ENCODE peak calls at places on chromosome 17, in five cellular contexts. T is GM12878, Q is SK-N-SH, M is K562, A is HepG2. O is an unnamed sample.

GRCh38 chr17:50280801-50281441 is 6.7 kb downstream of the TMEM92 start:
- DNase-seq in T (no peak), Q (peak; percentile 55), M (no peak), A (no peak), O (peak; percentile 88)

GRCh38 chr17:27600471-27600870 is 30.5 kb upstream of the LGALS9 start:
- DNase-seq in T (no peak), Q (no peak), M (no peak), A (no peak), O (no peak)

GRCh38 chr17:81510798-81511549 is 1.6 kb downstream of the ACTG1 start:
- DNase-seq in T (no peak), Q (no peak), M (no peak), A (no peak), O (peak; percentile 46)

GRCh38 chr17:81429813-81430510 is 34.7 kb downstream of the BAHCC1 start:
- DNase-seq in T (no peak), Q (peak; percentile 92), M (peak; percentile 39), A (no peak), O (peak; percentile 47)

GRCh38 chr17:80996422-80997305 is 5.0 kb downstream of the CHMP6 start:
- DNase-seq in T (no peak), Q (peak; percentile 25), M (peak; percentile 10), A (no peak), O (no peak)

GRCh38 chr17:30831257-30831656 is 509 bp upstream of the ATAD5 start:
- DNase-seq in T (no peak), Q (peak; percentile 30), M (peak; percentile 22), A (no peak), O (no peak)

GRCh38 chr17:10628756-10629155 is 28.4 kb downstream of the MYH3 start:
- DNase-seq in T (no peak), Q (peak; percentile 39), M (peak; percentile 58), A (no peak), O (no peak)

GRCh38 chr17:80758793-80759673 is 214.4 kb downstream of the RPTOR start:
- DNase-seq in T (no peak), Q (no peak), M (no peak), A (peak; percentile 29), O (no peak)

GRCh38 chr17:7260601-7261376 is 1.5 kb downstream of the CLDN7 start:
- DNase-seq in T (no peak), Q (no peak), M (no peak), A (no peak), O (no peak)

GRCh38 chr17:61307905-61308886 is 91.4 kb upstream of the TBX2 start:
- DNase-seq in T (no peak), Q (no peak), M (no peak), A (no peak), O (no peak)

GRCh38 chr17:10613775-10614513 is 43.2 kb downstream of the MYH3 start:
- DNase-seq in T (no peak), Q (no peak), M (no peak), A (no peak), O (no peak)

GRCh38 chr17:35372846-35373531 is 432 bp downstream of the SLFN11 start:
- DNase-seq in T (no peak), Q (peak; percentile 11), M (peak; percentile 13), A (no peak), O (peak; percentile 53)

GRCh38 chr17:9342225-9342624 is 233.4 kb downstream of the STX8 start:
- DNase-seq in T (no peak), Q (no peak), M (no peak), A (no peak), O (no peak)

GRCh38 chr17:38605852-38606645 is at the start of gene SRCIN1:
- DNase-seq in T (no peak), Q (peak; percentile 92), M (peak; percentile 90), A (peak; percentile 57), O (peak; percentile 20)

GRCh38 chr17:76539631-76540271 is at the start of gene PRCD:
- DNase-seq in T (no peak), Q (peak; percentile 35), M (no peak), A (no peak), O (no peak)

GRCh38 chr17:43719578-43719977 is 39.0 kb downstream of the SOST start:
- DNase-seq in T (no peak), Q (no peak), M (no peak), A (no peak), O (no peak)

GRCh38 chr17:81260641-81261040 is 21.5 kb downstream of the NDUFAF8 start:
- DNase-seq in T (no peak), Q (no peak), M (no peak), A (no peak), O (no peak)

GRCh38 chr17:33986566-33986965 is 268.5 kb upstream of the CCL2 start:
- DNase-seq in T (no peak), Q (no peak), M (no peak), A (no peak), O (no peak)

GRCh38 chr17:7483238-7484066 is 714 bp upstream of the POLR2A start:
- DNase-seq in T (peak; percentile 54), Q (peak; percentile 88), M (peak; percentile 58), A (peak; percentile 89), O (peak; percentile 71)

GRCh38 chr17:67211742-67212141 is 33.3 kb downstream of the HELZ start:
- DNase-seq in T (no peak), Q (no peak), M (no peak), A (peak; percentile 9), O (peak; percentile 61)

GRCh38 chr17:17425591-17425990 is 51.2 kb upstream of the MED9 start:
- DNase-seq in T (no peak), Q (no peak), M (no peak), A (no peak), O (no peak)

GRCh38 chr17:47316316-47316715 is 7.4 kb upstream of the EFCAB13 start:
- DNase-seq in T (no peak), Q (no peak), M (no peak), A (peak; percentile 68), O (no peak)

GRCh38 chr17:34858941-34859562 is 102.2 kb downstream of the CCT6B start:
- DNase-seq in T (no peak), Q (no peak), M (no peak), A (no peak), O (no peak)

GRCh38 chr17:9074106-9074505 is 52.8 kb downstream of the NTN1 start:
- DNase-seq in T (no peak), Q (no peak), M (no peak), A (no peak), O (no peak)

GRCh38 chr17:65292430-65292829 is 155.3 kb downstream of the RGS9 start:
- DNase-seq in T (no peak), Q (no peak), M (no peak), A (no peak), O (no peak)

GRCh38 chr17:44212507-44213402 is 6.7 kb downstream of the UBTF start:
- DNase-seq in T (no peak), Q (no peak), M (peak; percentile 31), A (no peak), O (no peak)

GRCh38 chr17:44614862-44615261 is 41.4 kb upstream of the MEIOC start:
- DNase-seq in T (no peak), Q (no peak), M (no peak), A (no peak), O (no peak)

GRCh38 chr17:31571124-31571892 is 179.8 kb downstream of the RAB11FIP4 start:
- DNase-seq in T (no peak), Q (no peak), M (no peak), A (no peak), O (no peak)

GRCh38 chr17:79597040-79597439 is 13.8 kb downstream of the RBFOX3 start:
- DNase-seq in T (no peak), Q (no peak), M (no peak), A (no peak), O (no peak)
- H3K27me3 ChIP-seq in T (no peaks in the 10 kb centered on the region), Q (peaks cover 52% of the 10 kb centered on the region), M (peaks cover 6% of the 10 kb centered on the region), A (peaks cover 33% of the 10 kb centered on the region), O (peaks cover 3% of the 10 kb centered on the region)

DNA sequence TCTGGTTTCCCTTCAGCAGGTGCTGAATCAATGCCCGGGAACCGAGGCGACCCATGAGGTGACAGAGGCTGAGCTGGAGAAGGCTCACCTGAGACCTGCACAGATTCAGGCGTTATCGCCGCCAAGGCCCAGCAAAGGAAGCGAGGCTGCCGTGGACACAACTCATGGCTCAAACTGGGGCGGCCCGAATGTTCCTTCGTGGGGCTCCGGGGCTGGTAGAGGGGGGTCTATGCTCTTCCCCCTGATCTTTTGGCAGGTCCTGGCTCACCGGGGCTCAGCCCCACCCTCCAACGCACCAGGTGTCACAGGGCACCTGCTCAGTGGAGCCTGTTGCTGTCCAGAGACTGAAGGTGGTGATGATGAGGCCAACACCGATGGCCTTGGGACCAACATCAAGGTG is 16.0 kb upstream of the ENPP7 start:
- DNase-seq in T (no peak), Q (no peak), M (no peak), A (no peak), O (no peak)
- TF ChIP-seq REST in T (no peak), Q (no peak), M (no peak), A (no peak), O (no peak)

GRCh38 chr17:36469733-36470132 is 16.7 kb upstream of the ZNHIT3 start:
- DNase-seq in T (no peak), Q (no peak), M (no peak), A (no peak), O (no peak)

GRCh38 chr17:36464765-36465088 is 21.8 kb upstream of the ZNHIT3 start:
- DNase-seq in T (no peak), Q (no peak), M (no peak), A (no peak), O (no peak)

GRCh38 chr17:36470499-36470898 is 16.0 kb upstream of the ZNHIT3 start:
- DNase-seq in T (no peak), Q (no peak), M (no peak), A (no peak), O (no peak)

GRCh38 chr17:36463916-36464764 is 22.3 kb upstream of the ZNHIT3 start:
- DNase-seq in T (no peak), Q (no peak), M (peak; percentile 95), A (peak; percentile 45), O (peak; percentile 47)

DNA sequence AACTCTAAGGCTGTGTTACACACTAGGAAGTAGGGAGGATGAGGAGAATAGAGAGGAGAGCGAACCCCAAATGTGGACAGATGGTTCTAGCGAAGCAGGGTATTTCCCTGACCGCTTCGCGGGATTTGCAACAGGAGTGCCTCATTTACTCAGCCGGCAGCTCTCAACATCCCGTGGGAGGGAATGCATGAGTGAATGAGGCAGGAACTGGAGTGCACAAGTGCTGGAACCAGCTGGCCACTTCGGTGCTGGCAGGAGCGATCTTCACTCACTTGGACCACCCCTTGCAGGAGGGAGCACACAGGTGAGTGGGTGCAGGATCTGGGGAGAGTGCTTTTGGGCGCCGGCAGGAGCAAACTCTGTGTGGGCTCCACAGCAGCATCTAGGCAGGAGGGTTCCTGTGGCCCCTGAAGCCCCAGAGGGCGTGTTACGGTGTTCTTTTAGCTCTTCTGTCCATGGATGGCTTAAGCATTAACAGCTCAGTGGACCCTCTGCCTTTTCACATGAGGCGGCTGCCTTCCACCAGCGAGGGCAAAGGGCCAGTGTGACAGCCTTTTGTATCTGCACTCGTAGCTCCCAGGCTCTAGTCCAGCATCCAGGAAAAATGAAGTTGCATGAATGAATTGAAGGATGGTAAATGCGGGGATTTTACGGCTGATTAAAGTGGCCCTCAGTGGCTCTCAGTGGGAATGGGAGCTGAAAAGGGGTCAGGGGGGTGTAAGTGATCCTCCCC is 17.4 kb upstream of the ZNHIT3 start:
- DNase-seq in T (no peak), Q (no peak), M (no peak), A (no peak), O (no peak)
- TF ChIP-seq GABPA in T (no peak), Q (no peak), M (no peak), A (no peak), O (no peak)

DNA sequence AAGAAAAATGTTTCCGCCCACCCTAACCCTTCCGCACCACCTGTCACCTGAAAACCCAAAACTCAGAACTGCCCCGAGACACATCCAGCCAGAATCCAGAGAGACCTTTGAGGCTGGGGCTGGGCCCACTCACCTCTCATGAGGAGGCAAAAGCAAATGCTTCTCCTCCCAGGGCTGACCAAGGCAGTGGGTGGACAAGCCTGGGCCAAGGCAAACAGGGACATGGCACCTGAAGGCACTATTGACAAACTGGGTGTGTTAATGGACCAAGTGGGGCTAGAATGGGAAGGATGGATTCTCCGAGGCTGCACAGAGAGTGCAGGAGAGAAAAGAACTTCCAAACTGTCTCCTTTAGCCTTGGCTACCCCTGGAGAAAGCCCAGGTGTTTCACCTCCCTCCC is 54.4 kb downstream of the SOX9 start:
- DNase-seq in T (no peak), Q (no peak), M (no peak), A (no peak), O (no peak)
- H3K27me3 ChIP-seq in T (no peaks in the 10 kb centered on the region), Q (no peaks in the 10 kb centered on the region), M (no peaks in the 10 kb centered on the region), A (no peaks in the 10 kb centered on the region), O (no peaks in the 10 kb centered on the region)

O was measured in HL-60.